ENCODE peak calls at places on chromosomes 5 and 9, in six cellular contexts. One of them, this sample, is unnamed.

GRCh38 chr5:43034591-43034968 is 5.5 kb downstream of the ANXA2R start:
- DNase-seq in neuronal stem cell: no peak
- DNase-seq in fibroblast of lung: peak
- DNase-seq in OCI-LY7: peak
- DNase-seq in MM.1S: no peak
- DNase-seq in Karpas-422: no peak
- DNase-seq in this sample: peak

GRCh38 chr9:133813749-133814585 is 75.8 kb upstream of the SARDH start:
- DNase-seq in Karpas-422: no peak
- DNase-seq in fibroblast of lung: no peak
- DNase-seq in MM.1S: no peak
- DNase-seq in neuronal stem cell: no peak
- DNase-seq in OCI-LY7: no peak
- DNase-seq in this sample: no peak

GRCh38 chr5:38069360-38069759 is 189.0 kb upstream of the EGFLAM start:
- DNase-seq in Karpas-422: no peak
- DNase-seq in fibroblast of lung: peak
- DNase-seq in neuronal stem cell: no peak
- DNase-seq in OCI-LY7: no peak
- DNase-seq in MM.1S: no peak
- DNase-seq in this sample: no peak

GRCh38 chr5:159824188-159825153 is 91.8 kb upstream of the ADRA1B start:
- DNase-seq in neuronal stem cell: no peak
- DNase-seq in fibroblast of lung: no peak
- DNase-seq in MM.1S: no peak
- DNase-seq in OCI-LY7: no peak
- DNase-seq in Karpas-422: no peak
- DNase-seq in this sample: no peak

GRCh38 chr9:134209731-134210311 is 45.5 kb upstream of the RNU6ATAC start:
- DNase-seq in MM.1S: no peak
- DNase-seq in OCI-LY7: no peak
- DNase-seq in neuronal stem cell: no peak
- DNase-seq in Karpas-422: no peak
- DNase-seq in fibroblast of lung: no peak
- DNase-seq in this sample: no peak

GRCh38 chr9:121367651-121368510 is 2.2 kb downstream of the STOM start:
- DNase-seq in neuronal stem cell: no peak
- DNase-seq in MM.1S: no peak
- DNase-seq in Karpas-422: no peak
- DNase-seq in fibroblast of lung: no peak
- DNase-seq in OCI-LY7: no peak
- DNase-seq in this sample: no peak

GRCh38 chr5:157669701-157670097 is 1.6 kb upstream of the C5orf52 start:
- DNase-seq in OCI-LY7: no peak
- DNase-seq in MM.1S: no peak
- DNase-seq in fibroblast of lung: no peak
- DNase-seq in neuronal stem cell: no peak
- DNase-seq in Karpas-422: no peak
- DNase-seq in this sample: no peak

GRCh38 chr9:108511200-108511756 is 344.5 kb downstream of the ACTL7B start:
- DNase-seq in OCI-LY7: no peak
- DNase-seq in Karpas-422: no peak
- DNase-seq in fibroblast of lung: peak
- DNase-seq in neuronal stem cell: no peak
- DNase-seq in MM.1S: no peak
- DNase-seq in this sample: no peak

DNA sequence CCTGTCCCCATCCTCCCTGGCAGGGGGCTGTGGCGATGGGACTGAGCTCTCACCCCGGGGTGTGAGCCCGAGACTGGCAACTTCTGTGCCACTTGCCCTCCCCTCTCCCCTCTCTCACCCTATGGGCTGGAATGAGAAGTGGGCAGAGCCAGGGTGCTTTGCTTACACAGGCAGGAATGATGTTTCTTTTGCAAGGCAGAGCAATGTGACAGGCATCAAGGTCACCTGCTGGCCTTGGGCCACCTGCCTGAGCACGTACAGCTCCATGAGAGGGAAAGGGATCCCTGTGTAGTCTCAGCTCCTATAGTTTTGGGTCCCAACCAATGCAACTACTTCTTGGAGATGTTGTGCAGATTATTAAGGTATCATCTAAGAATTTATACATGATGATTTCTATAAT is 252.8 kb upstream of the DAP start:
- DNase-seq in MM.1S: no peak
- DNase-seq in fibroblast of lung: no peak
- DNase-seq in neuronal stem cell: no peak
- DNase-seq in Karpas-422: no peak
- DNase-seq in OCI-LY7: no peak
- DNase-seq in this sample: no peak
- H3K4me2 ChIP-seq in MM.1S: no peak
- H3K4me2 ChIP-seq in fibroblast of lung: no peak
- H3K4me2 ChIP-seq in neuronal stem cell: no peak
- H3K4me2 ChIP-seq in Karpas-422: no peak
- H3K4me2 ChIP-seq in OCI-LY7: no peak
- H3K4me2 ChIP-seq in this sample: no peak

GRCh38 chr5:132005591-132005990 is 5.9 kb downstream of the ACSL6 start:
- DNase-seq in OCI-LY7: no peak
- DNase-seq in fibroblast of lung: no peak
- DNase-seq in MM.1S: no peak
- DNase-seq in neuronal stem cell: no peak
- DNase-seq in Karpas-422: no peak
- DNase-seq in this sample: no peak

GRCh38 chr5:132008961-132009680 is 2.3 kb downstream of the ACSL6 start:
- DNase-seq in MM.1S: no peak
- DNase-seq in fibroblast of lung: no peak
- DNase-seq in Karpas-422: peak
- DNase-seq in neuronal stem cell: no peak
- DNase-seq in OCI-LY7: no peak
- DNase-seq in this sample: no peak

GRCh38 chr5:132006331-132007120 is 4.9 kb downstream of the ACSL6 start:
- DNase-seq in OCI-LY7: no peak
- DNase-seq in Karpas-422: no peak
- DNase-seq in MM.1S: no peak
- DNase-seq in fibroblast of lung: no peak
- DNase-seq in neuronal stem cell: no peak
- DNase-seq in this sample: no peak

GRCh38 chr5:132008163-132008473 is 3.3 kb downstream of the ACSL6 start:
- DNase-seq in OCI-LY7: no peak
- DNase-seq in fibroblast of lung: no peak
- DNase-seq in Karpas-422: no peak
- DNase-seq in neuronal stem cell: no peak
- DNase-seq in MM.1S: no peak
- DNase-seq in this sample: no peak

DNA sequence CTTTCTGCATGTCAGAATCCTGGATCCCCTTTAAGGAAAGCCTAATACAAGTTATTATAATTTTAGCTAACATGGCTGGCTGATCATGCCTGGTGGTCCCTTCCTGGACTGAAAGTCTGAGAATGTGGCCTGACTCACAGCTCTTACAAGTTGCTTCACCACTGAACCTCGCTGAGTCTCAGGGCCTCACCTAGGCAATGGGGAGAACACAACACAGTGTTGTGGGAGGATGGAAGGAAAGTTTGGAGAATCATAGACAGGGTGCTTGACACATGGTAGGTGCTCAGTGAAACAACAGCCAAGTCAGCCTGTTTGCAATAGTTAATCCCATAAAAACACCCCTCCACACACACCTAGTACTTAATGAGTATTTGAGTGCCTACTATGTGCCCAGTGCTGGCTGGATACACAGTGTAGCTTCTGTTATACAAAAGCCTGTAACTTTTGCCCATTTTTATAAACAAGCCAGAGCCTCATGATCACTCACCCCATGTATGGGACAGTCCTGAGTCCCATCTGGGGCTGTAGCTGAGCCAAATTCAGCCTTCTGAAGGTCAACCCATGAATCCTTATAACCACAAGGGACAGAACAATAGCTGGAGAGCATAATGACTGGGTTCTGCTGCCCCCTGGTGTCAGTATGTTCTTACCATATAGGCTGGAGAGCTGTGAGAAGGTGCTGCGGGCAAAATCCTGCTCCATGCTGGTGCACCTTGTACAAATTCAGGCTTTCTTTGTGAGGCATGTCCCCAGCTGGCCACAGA is 3.9 kb downstream of the ACSL6 start:
- DNase-seq in Karpas-422: peak
- DNase-seq in neuronal stem cell: peak
- DNase-seq in OCI-LY7: peak
- DNase-seq in fibroblast of lung: peak
- DNase-seq in MM.1S: peak
- DNase-seq in this sample: peak
- H3K27ac ChIP-seq in Karpas-422: no peak
- H3K27ac ChIP-seq in neuronal stem cell: no peak
- H3K27ac ChIP-seq in OCI-LY7: no peak
- H3K27ac ChIP-seq in fibroblast of lung: no peak
- H3K27ac ChIP-seq in MM.1S: no peak
- H3K27ac ChIP-seq in this sample: no peak

GRCh38 chr5:72425995-72426394 is 81.2 kb downstream of the ZNF366 start:
- DNase-seq in MM.1S: no peak
- DNase-seq in fibroblast of lung: no peak
- DNase-seq in Karpas-422: no peak
- DNase-seq in neuronal stem cell: no peak
- DNase-seq in OCI-LY7: no peak
- DNase-seq in this sample: no peak
- H3K4me3 ChIP-seq in MM.1S: no peak
- H3K4me3 ChIP-seq in fibroblast of lung: no peak
- H3K4me3 ChIP-seq in Karpas-422: no peak
- H3K4me3 ChIP-seq in neuronal stem cell: no peak
- H3K4me3 ChIP-seq in OCI-LY7: no peak
- H3K4me3 ChIP-seq in this sample: no peak

DNA sequence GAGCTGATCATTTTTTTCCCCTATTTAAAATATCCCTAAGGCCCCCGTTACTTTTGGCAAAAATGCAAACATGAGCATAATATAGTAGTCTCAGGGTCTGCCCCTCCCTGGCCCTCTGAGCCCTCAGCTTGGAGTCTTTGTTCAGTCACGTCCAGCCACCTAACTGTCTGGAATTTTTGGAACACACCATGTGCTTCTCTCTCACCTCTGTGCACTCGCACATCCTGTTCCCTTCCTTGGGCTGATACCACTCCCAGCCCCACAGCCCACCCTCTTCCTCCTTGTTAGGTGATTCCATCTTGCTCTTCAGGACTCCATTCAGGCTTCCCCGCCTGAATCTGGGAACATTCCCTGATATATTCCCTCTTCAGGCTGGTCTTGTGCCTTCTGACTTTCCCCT is 16.0 kb downstream of the TDRD7 start:
- DNase-seq in fibroblast of lung: no peak
- DNase-seq in MM.1S: no peak
- DNase-seq in OCI-LY7: no peak
- DNase-seq in neuronal stem cell: no peak
- DNase-seq in Karpas-422: no peak
- DNase-seq in this sample: no peak
- H3K4me2 ChIP-seq in fibroblast of lung: no peak
- H3K4me2 ChIP-seq in MM.1S: no peak
- H3K4me2 ChIP-seq in OCI-LY7: no peak
- H3K4me2 ChIP-seq in neuronal stem cell: no peak
- H3K4me2 ChIP-seq in Karpas-422: no peak
- H3K4me2 ChIP-seq in this sample: no peak

This sample was measured in DND-41.